ENCODE peak calls at places on chromosomes 11 and 22, in seven cellular contexts. N, Z, G, J, Y, V and Q are unnamed samples.

GRCh38 chr11:64373598-64373974 is 14.6 kb downstream of the RPS6KA4 start:
- DNase-seq in N (no peak), Z (no peak), G (no peak), J (peak), Y (no peak), V (no peak), Q (no peak)

GRCh38 chr11:25423436-25424184 is 908.3 kb upstream of the ANO3 start:
- DNase-seq in N (no peak), Z (no peak), G (no peak), J (no peak), Y (peak), V (no peak), Q (no peak)

GRCh38 chr22:49213731-49214352 is 613.8 kb downstream of the BRD1 start:
- DNase-seq in N (no peak), Z (no peak), G (peak), J (no peak), Y (no peak), V (peak), Q (no peak)

GRCh38 chr22:39959640-39960447 is at the start of gene TMA7B:
- DNase-seq in N (no peak), Z (no peak), G (no peak), J (peak), Y (peak), V (peak), Q (no peak)

GRCh38 chr11:418343-419247 is 3.8 kb upstream of the SIGIRR start:
- DNase-seq in N (no peak), Z (no peak), G (no peak), J (no peak), Y (no peak), V (no peak), Q (no peak)

GRCh38 chr22:37121887-37122591 is 12.5 kb upstream of the TMPRSS6 start:
- DNase-seq in N (peak), Z (no peak), G (no peak), J (no peak), Y (peak), V (peak), Q (no peak)

GRCh38 chr22:49946612-49947295 is 13.8 kb upstream of the PIM3 start:
- DNase-seq in N (no peak), Z (no peak), G (no peak), J (no peak), Y (no peak), V (peak), Q (no peak)

GRCh38 chr11:75705541-75705940 is 12.1 kb upstream of the MOGAT2 start:
- DNase-seq in N (no peak), Z (no peak), G (no peak), J (no peak), Y (no peak), V (no peak), Q (no peak)

GRCh38 chr11:14905104-14906033 is 13.3 kb upstream of the CYP2R1 start:
- DNase-seq in N (peak), Z (peak), G (peak), J (peak), Y (peak), V (peak), Q (no peak)

GRCh38 chr11:128587415-128587814 is at the start of gene ETS1:
- DNase-seq in N (no peak), Z (no peak), G (no peak), J (no peak), Y (peak), V (peak), Q (no peak)

GRCh38 chr11:112637046-112637445 is 324.2 kb upstream of the NCAM1 start:
- DNase-seq in N (no peak), Z (no peak), G (no peak), J (no peak), Y (no peak), V (no peak), Q (no peak)

GRCh38 chr11:128905345-128906184 is 14.4 kb downstream of the KCNJ5 start:
- DNase-seq in N (peak), Z (no peak), G (no peak), J (no peak), Y (peak), V (peak), Q (no peak)

GRCh38 chr11:17384002-17384511 is 4.4 kb downstream of the KCNJ11 start:
- DNase-seq in N (no peak), Z (peak), G (peak), J (peak), Y (peak), V (peak), Q (peak)

GRCh38 chr11:1765871-1766718 is 2.4 kb upstream of the CTSD start:
- DNase-seq in N (no peak), Z (peak), G (peak), J (no peak), Y (peak), V (no peak), Q (no peak)

GRCh38 chr22:32994046-32994827 is 63.9 kb downstream of the SYN3 start:
- DNase-seq in N (no peak), Z (no peak), G (no peak), J (no peak), Y (peak), V (no peak), Q (no peak)

GRCh38 chr22:46377566-46378498 is 42.3 kb downstream of the TRMU start:
- DNase-seq in N (no peak), Z (no peak), G (no peak), J (no peak), Y (peak), V (peak), Q (no peak)

GRCh38 chr22:17957683-17958082 is 66.7 kb downstream of the MICAL3 start:
- DNase-seq in N (no peak), Z (no peak), G (peak), J (no peak), Y (no peak), V (no peak), Q (no peak)

GRCh38 chr22:49913446-49913845 is 4.8 kb downstream of the ALG12 start:
- DNase-seq in N (no peak), Z (no peak), G (no peak), J (no peak), Y (no peak), V (no peak), Q (no peak)

GRCh38 chr11:134033276-134033675 is 35.6 kb upstream of the JAM3 start:
- DNase-seq in N (no peak), Z (no peak), G (no peak), J (no peak), Y (no peak), V (no peak), Q (no peak)

GRCh38 chr11:116110356-116110755 is 606.1 kb upstream of the CADM1 start:
- DNase-seq in N (no peak), Z (no peak), G (no peak), J (no peak), Y (no peak), V (no peak), Q (no peak)

GRCh38 chr11:10304495-10305261 is at the start of gene ADM:
- DNase-seq in N (no peak), Z (peak), G (peak), J (peak), Y (peak), V (peak), Q (no peak)

GRCh38 chr11:11407065-11407737 is 54.2 kb upstream of the CSNK2A3 start:
- DNase-seq in N (no peak), Z (no peak), G (peak), J (peak), Y (no peak), V (no peak), Q (no peak)

GRCh38 chr11:10109836-10110235 is 184.2 kb downstream of the SBF2 start:
- DNase-seq in N (no peak), Z (no peak), G (no peak), J (no peak), Y (no peak), V (no peak), Q (peak)

GRCh38 chr11:85752890-85753581 is 57.9 kb downstream of the SYTL2 start:
- DNase-seq in N (no peak), Z (no peak), G (no peak), J (peak), Y (no peak), V (peak), Q (peak)

GRCh38 chr22:49883294-49883640 is 29.6 kb downstream of the ZBED4 start:
- DNase-seq in N (no peak), Z (no peak), G (no peak), J (no peak), Y (no peak), V (no peak), Q (no peak)

GRCh38 chr11:118790357-118791014 is 478 bp downstream of the DDX6 start:
- DNase-seq in N (peak), Z (peak), G (peak), J (peak), Y (peak), V (peak), Q (no peak)

GRCh38 chr22:19622061-19622441 is 92.3 kb upstream of the SEPTIN5 start:
- DNase-seq in N (no peak), Z (no peak), G (no peak), J (no peak), Y (no peak), V (no peak), Q (no peak)

GRCh38 chr11:33290319-33290718 is 33.1 kb downstream of the HIPK3 start:
- DNase-seq in N (no peak), Z (no peak), G (no peak), J (no peak), Y (no peak), V (no peak), Q (no peak)
- TF ChIP-seq POLR2AphosphoS5 in N (no peak), Z (no peak), G (no peak), J (no peak), Y (no peak), V (no peak), Q (no peak)

GRCh38 chr11:66082936-66083698 is 13.0 kb downstream of the PACS1 start:
- DNase-seq in N (no peak), Z (no peak), G (no peak), J (no peak), Y (no peak), V (no peak), Q (no peak)

GRCh38 chr11:66080055-66080817 is 10.2 kb downstream of the PACS1 start:
- DNase-seq in N (no peak), Z (peak), G (peak), J (peak), Y (no peak), V (peak), Q (no peak)

GRCh38 chr11:66085071-66085470 is 15.0 kb downstream of the PACS1 start:
- DNase-seq in N (no peak), Z (no peak), G (no peak), J (no peak), Y (no peak), V (no peak), Q (no peak)

GRCh38 chr11:66076561-66076960 is 6.5 kb downstream of the PACS1 start:
- DNase-seq in N (no peak), Z (no peak), G (no peak), J (no peak), Y (no peak), V (no peak), Q (no peak)

GRCh38 chr11:66081505-66081904 is 11.4 kb downstream of the PACS1 start:
- DNase-seq in N (peak), Z (peak), G (peak), J (peak), Y (no peak), V (peak), Q (no peak)
- TF ChIP-seq POLR2AphosphoS5 in N (no peak), Z (no peak), G (no peak), J (no peak), Y (no peak), V (no peak), Q (no peak)

GRCh38 chr11:121769191-121769590 is 316.4 kb upstream of the SORL1-AS1 start:
- DNase-seq in N (no peak), Z (no peak), G (no peak), J (no peak), Y (no peak), V (no peak), Q (no peak)

GRCh38 chr11:121766138-121766537 is 313.4 kb upstream of the SORL1-AS1 start:
- DNase-seq in N (no peak), Z (no peak), G (no peak), J (no peak), Y (no peak), V (no peak), Q (no peak)

GRCh38 chr11:121767433-121767832 is 314.7 kb upstream of the SORL1-AS1 start:
- DNase-seq in N (peak), Z (no peak), G (no peak), J (peak), Y (no peak), V (no peak), Q (no peak)

GRCh38 chr11:121775276-121775675 is 322.5 kb upstream of the SORL1-AS1 start:
- DNase-seq in N (no peak), Z (no peak), G (no peak), J (no peak), Y (no peak), V (no peak), Q (no peak)

GRCh38 chr11:121770933-121771332 is 318.2 kb upstream of the SORL1-AS1 start:
- DNase-seq in N (no peak), Z (no peak), G (no peak), J (no peak), Y (no peak), V (no peak), Q (no peak)
- TF ChIP-seq POLR2AphosphoS5 in N (no peak), Z (no peak), G (peak), J (no peak), Y (no peak), V (peak), Q (no peak)

GRCh38 chr11:45985212-45985611 is 62.8 kb downstream of the LARGE2 start:
- DNase-seq in N (no peak), Z (no peak), G (no peak), J (no peak), Y (no peak), V (no peak), Q (no peak)

GRCh38 chr11:45984192-45984591 is 61.7 kb downstream of the LARGE2 start:
- DNase-seq in N (no peak), Z (no peak), G (no peak), J (no peak), Y (peak), V (no peak), Q (no peak)

GRCh38 chr11:45983471-45983845 is 61.0 kb downstream of the LARGE2 start:
- DNase-seq in N (no peak), Z (no peak), G (no peak), J (no peak), Y (peak), V (no peak), Q (no peak)

DNA sequence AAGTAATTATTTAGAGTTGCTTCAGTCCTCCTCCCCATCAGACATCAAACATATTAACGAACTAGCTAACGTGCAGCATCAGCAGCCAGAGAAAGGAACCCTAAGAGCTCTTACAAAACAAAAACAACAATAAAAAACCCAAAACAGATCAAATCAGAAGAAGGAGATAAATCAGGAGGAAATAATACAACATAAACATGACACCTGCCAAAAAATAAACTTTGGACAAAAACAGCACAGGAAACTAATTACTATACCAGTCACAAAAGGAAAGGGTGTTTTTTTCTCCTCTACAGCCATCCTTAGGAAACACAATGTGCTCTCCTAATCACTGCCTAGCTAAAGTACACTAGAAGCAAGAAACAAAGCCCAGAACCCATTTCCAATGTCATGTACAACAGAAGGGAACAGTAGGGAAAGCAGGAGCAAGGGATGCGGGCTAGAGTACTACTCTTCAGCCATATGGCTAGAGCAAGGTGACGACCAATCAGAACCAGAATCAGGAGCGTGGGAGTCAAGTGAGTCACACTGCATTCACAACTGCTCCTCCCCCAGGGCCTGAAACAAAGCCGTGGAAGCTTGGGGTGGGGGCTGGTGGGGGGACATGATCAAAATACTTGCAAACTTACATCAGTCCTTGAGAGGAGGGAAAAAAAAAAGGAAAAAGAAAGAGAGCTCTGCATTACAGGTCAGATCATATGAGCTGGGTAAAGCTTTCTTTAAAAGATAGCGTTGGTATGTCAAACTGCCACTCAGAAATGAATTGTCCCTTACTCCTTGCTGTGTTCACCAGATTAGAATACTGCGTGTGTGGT is 60.4 kb downstream of the LARGE2 start:
- DNase-seq in N (no peak), Z (no peak), G (no peak), J (no peak), Y (peak), V (no peak), Q (no peak)
- TF ChIP-seq POLR2AphosphoS5 in N (no peak), Z (no peak), G (no peak), J (no peak), Y (peak), V (no peak), Q (no peak)

DNA sequence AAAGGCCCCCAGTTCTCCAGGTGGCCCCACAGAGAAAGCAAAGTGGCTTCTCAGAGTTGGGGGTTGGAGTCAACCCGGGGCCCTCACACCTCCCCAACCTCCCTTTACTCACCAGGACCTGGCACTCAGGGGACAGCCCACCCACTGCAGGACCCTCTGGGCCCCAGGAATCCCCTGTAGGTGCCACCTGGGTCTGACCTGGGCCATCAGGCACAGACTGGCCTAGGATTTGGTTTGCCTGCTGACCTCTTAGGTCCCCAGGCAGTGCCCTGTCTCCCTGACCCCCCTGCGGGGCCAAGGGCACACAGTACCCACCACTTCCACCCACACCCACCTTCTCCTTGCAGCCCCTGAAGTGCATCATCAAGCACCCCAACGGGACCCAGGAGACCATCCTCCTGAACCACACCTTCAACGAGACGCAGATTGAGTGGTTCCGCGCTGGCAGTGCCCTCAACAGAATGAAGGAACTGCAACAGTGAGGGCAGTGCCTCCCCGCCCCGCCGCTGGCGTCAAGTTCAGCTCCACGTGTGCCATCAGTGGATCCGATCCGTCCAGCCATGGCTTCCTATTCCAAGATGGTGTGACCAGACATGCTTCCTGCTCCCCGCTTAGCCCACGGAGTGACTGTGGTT is 16.0 kb downstream of the POLR3H start:
- DNase-seq in N (no peak), Z (no peak), G (no peak), J (no peak), Y (no peak), V (no peak), Q (no peak)
- TF ChIP-seq POLR2AphosphoS5 in N (peak), Z (no peak), G (no peak), J (peak), Y (no peak), V (no peak), Q (no peak)

GRCh38 chr11:114110123-114110522 is 50.6 kb downstream of the ZBTB16 start:
- DNase-seq in N (no peak), Z (no peak), G (peak), J (no peak), Y (no peak), V (no peak), Q (no peak)
- TF ChIP-seq POLR2AphosphoS5 in N (no peak), Z (no peak), G (no peak), J (no peak), Y (no peak), V (no peak), Q (no peak)